ENCODE peak calls at places on chromosomes 5 and 9, in four cellular contexts. D is heart right ventricle, Q is skeletal muscle cell, X is heart left ventricle. O is an unnamed sample.

GRCh38 chr5:172429201-172429940 is 25.0 kb downstream of the SH3PXD2B start:
- DNase-seq in D (no peak), X (peak), Q (peak), O (no peak)

GRCh38 chr9:120289990-120290925 is 289.7 kb downstream of the CDK5RAP2 start:
- DNase-seq in D (no peak), X (no peak), Q (no peak), O (no peak)

GRCh38 chr5:157197088-157197487 is 16.4 kb downstream of the ITK start:
- DNase-seq in D (no peak), Q (no peak), X (no peak), O (no peak)

GRCh38 chr5:131548190-131548589 is 86.8 kb downstream of the RAPGEF6 start:
- DNase-seq in D (no peak), X (no peak), Q (no peak), O (no peak)

GRCh38 chr9:81028504-81028903 is 660.8 kb downstream of the TLE1 start:
- DNase-seq in D (no peak), Q (peak), X (no peak), O (peak)

GRCh38 chr5:9239071-9239470 is 306.8 kb downstream of the SEMA5A start:
- DNase-seq in X (no peak), Q (no peak), D (no peak), O (peak)

GRCh38 chr5:137078171-137078665 is 420.9 kb downstream of the SPOCK1 start:
- DNase-seq in X (no peak), Q (no peak), D (no peak), O (no peak)

GRCh38 chr9:27124151-27124550 is 15.1 kb downstream of the TEK start:
- DNase-seq in Q (no peak), D (no peak), X (no peak), O (no peak)

GRCh38 chr9:37870081-37870798 is 33.7 kb downstream of the SLC25A51 start:
- DNase-seq in X (no peak), Q (no peak), D (no peak), O (no peak)

GRCh38 chr9:121816845-121817450 is 165.5 kb downstream of the DAB2IP start:
- DNase-seq in X (no peak), Q (no peak), D (no peak), O (no peak)

GRCh38 chr5:160463775-160464465 is 42.3 kb downstream of the PTTG1 start:
- DNase-seq in Q (peak), D (no peak), X (no peak), O (no peak)

GRCh38 chr9:70000481-70000880 is 43.2 kb upstream of the MAMDC2 start:
- DNase-seq in D (no peak), Q (no peak), X (no peak), O (no peak)

GRCh38 chr5:134174841-134175839 is 1.6 kb downstream of the SKP1 start:
- DNase-seq in D (no peak), Q (no peak), X (no peak), O (no peak)

GRCh38 chr5:145983461-145983860 is 47.1 kb downstream of the SH3RF2 start:
- DNase-seq in Q (no peak), X (no peak), D (no peak), O (no peak)

GRCh38 chr5:176824604-176825003 is 14.2 kb downstream of the UNC5A start:
- DNase-seq in D (no peak), Q (no peak), X (no peak), O (no peak)

GRCh38 chr5:176823076-176823481 is 12.7 kb downstream of the UNC5A start:
- DNase-seq in D (no peak), Q (no peak), X (peak), O (no peak)

GRCh38 chr5:176822426-176823075 is 12.2 kb downstream of the UNC5A start:
- DNase-seq in X (peak), D (no peak), Q (no peak), O (no peak)

GRCh38 chr5:176825234-176825633 is 14.9 kb downstream of the UNC5A start:
- DNase-seq in D (no peak), Q (no peak), X (no peak), O (no peak)

DNA sequence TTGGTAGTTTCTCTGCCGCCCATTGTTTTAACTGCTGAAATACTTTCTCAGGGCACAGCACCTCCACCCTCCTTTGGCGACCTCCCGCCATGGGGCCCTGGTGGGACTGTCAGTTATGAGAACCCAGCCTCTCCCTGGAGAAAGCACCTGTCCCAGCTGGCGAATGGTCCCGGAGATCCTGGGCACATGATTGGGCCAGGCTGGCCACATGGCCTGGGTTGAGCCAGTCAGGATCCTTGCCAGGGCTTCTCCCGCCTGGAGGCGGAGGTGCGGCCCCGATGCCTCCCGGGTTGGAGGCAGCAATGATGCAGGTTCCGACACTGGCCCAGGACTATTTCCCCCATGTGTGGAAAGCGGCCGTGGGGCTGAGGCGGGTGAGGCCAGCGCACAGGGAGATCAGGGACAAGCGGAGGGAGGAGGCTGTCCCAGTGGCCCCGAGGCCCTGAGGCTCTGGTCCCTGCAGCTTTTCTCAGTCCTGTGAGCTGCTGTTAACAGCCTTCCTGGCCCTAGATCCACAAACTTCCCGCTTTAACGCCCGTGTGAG is 13.6 kb downstream of the UNC5A start:
- DNase-seq in X (peak), D (no peak), Q (no peak), O (no peak)
- H3K4me3 ChIP-seq in X (no peak), D (no peak), Q (no peak), O (no peak)

DNA sequence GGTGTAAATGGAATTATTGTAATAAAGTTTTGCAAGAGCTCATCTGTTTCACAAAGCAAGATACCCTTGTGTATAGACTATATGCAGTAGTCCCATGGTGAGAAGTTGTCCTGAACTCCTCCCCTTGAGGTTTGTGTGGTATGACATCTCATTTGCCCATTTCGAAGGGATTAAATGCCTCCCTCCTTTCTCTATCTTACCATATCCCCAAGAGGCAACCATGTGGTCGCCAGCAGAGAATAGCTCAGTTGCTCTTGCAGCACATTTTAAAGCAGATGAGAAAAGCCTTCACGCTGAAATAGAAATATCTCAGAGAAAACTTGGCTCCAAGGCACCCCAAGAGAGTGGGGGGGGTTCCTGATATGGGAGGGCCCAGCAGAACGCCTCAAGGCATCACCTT is 4.6 kb downstream of the SEMA6A start:
- DNase-seq in X (no peak), D (no peak), Q (no peak), O (no peak)
- H3K4me3 ChIP-seq in X (no peak), D (no peak), Q (no peak), O (no peak)

DNA sequence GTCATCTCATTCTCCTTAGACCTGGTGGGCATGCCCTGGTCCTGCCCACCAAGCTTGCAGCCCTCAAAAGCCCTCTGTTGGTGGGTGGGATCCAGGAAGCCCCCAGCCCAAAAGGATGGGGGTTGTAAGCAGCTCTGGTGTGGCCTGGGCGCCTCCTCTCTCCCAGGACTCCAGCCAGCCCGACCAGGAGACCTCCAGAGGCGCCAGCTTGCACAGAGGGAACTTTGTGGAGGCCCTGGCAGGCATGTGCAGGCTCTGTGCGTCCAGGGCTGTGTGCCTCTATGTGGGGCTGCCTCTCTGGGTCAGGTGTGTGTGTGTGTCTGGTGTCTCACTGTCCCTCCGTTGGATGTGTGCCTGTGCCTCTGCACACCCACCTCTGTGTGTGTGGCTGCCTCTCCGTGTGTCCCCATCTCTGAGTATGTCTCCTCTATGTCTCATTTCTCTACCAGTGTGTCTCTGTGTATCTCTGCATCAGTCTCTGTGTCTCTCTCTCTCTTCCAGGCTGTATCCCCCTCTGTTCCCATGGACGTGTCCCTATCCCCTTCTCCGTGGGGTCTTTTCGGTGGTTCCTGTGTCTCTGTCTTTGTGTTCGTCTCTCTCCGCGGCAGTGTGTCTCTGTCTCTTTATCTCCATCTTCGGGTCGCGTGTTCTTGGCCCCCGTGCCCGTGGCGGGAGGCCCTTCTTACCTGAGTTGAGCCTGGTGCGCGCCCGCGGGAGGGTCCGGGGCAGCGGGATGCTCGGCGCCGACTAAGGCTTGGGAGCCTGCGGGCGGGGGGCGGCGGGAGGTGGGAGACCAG is 501 bp downstream of the ENHO start:
- DNase-seq in Q (no peak), X (no peak), D (no peak), O (no peak)
- H3K4me3 ChIP-seq in Q (peak), X (peak), D (peak), O (peak)

GRCh38 chr5:10566556-10567068 is 2.7 kb downstream of the ANKRD33B start:
- DNase-seq in D (no peak), Q (no peak), X (no peak), O (no peak)

GRCh38 chr5:10567181-10567591 is 3.3 kb downstream of the ANKRD33B start:
- DNase-seq in X (no peak), Q (no peak), D (no peak), O (no peak)

GRCh38 chr5:10563940-10564837 is at the start of gene ANKRD33B:
- DNase-seq in X (peak), D (peak), Q (no peak), O (no peak)

GRCh38 chr5:10564838-10565784 is 1.2 kb downstream of the ANKRD33B start:
- DNase-seq in X (peak), D (peak), Q (no peak), O (no peak)

DNA sequence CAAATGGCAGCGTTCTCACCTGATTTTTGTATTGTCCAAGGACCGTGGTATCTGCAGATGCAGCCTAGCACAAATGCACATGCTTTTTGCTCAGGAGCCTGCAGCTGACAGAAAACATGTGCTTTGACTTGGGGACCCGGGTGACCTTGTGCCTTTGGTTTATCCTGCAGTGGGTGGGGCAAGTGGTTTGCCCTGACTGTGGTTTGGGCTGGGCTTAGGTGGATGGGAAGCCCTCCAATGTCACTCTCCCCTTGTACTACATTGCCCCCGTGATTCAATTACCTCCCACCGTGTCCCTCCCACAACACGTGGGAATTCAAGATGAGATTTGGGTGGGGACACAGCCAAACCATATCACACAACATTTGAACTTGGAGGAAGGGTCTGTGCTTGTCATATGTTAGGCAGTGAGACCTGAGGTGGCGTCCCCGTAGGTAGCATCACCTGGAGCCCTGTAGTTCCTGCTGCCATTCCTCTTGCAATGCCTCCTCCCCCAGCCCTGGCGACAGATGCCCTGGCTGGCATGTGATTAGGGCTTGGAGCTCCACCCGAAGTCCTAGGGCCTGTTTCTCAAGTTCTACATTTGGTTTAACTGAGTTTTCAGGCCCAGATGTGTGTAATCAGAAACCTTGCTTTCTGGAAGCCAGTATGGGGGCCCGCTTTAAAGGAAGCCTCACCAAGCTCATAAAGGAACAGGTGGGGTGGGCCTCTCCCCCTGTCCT is 2.1 kb downstream of the ANKRD33B start:
- DNase-seq in X (no peak), Q (no peak), D (no peak), O (no peak)
- H3K4me3 ChIP-seq in X (peak), Q (peak), D (peak), O (no peak)

GRCh38 chr5:179731791-179732411 is 721 bp upstream of the MAML1 start:
- DNase-seq in X (peak), D (peak), Q (peak), O (no peak)
- H3K4me3 ChIP-seq in X (peak), D (peak), Q (peak), O (peak)